ENCODE peak calls at places on chromosomes 13 and 19, in four cellular contexts. C is NCI-H2081; E is HCT116; N is stimulated activated CD4-positive, alpha-beta T cell treated with anti-CD3 and anti-CD28 coated beads, Interleukin-1b, Interleukin-23, amount 100 ng/mL, for 1 hour. P is an unnamed sample.

GRCh38 chr13:26678796-26679195 is 81.8 kb downstream of the GPR12 start:
- DNase-seq in C (no peak), E (no peak), N (no peak), P (no peak)

GRCh38 chr19:13817018-13817614 is 21.9 kb downstream of the ZSWIM4 start:
- DNase-seq in C (peak; percentile 71), E (no peak), N (no peak), P (peak; percentile 82)

GRCh38 chr19:55372316-55373081 is 2.2 kb upstream of the IL11 start:
- DNase-seq in C (no peak), E (no peak), N (no peak), P (no peak)

GRCh38 chr19:3292958-3293529 is 68.6 kb downstream of the CELF5 start:
- DNase-seq in C (no peak), E (no peak), N (no peak), P (no peak)

GRCh38 chr13:34420975-34421719 is 520.9 kb upstream of the NBEA start:
- DNase-seq in C (no peak), E (no peak), N (no peak), P (no peak)

GRCh38 chr19:2726904-2727639 is 5.9 kb upstream of the DIRAS1 start:
- DNase-seq in C (no peak), E (no peak), N (no peak), P (no peak)

GRCh38 chr19:53372196-53372595 is 6.7 kb downstream of the ZNF525 start:
- DNase-seq in C (no peak), E (no peak), N (no peak), P (no peak)

GRCh38 chr19:49229416-49229815 is 71.8 kb downstream of the TRPM4 start:
- DNase-seq in C (no peak), E (no peak), N (no peak), P (no peak)

GRCh38 chr13:33307820-33308219 is 22.3 kb upstream of the STARD13 start:
- DNase-seq in C (no peak), E (no peak), N (no peak), P (no peak)

GRCh38 chr19:54436561-54437229 is 12.3 kb upstream of the LENG8 start:
- DNase-seq in C (no peak), E (no peak), N (no peak), P (no peak)

GRCh38 chr13:50845211-50845610 is 1.7 kb upstream of the DLEU7 start:
- DNase-seq in C (no peak), E (no peak), N (no peak), P (no peak)

GRCh38 chr13:77720988-77721387 is 23.5 kb downstream of the SLAIN1 start:
- DNase-seq in C (no peak), E (no peak), N (no peak), P (no peak)

GRCh38 chr13:38670627-38671026 is 16.2 kb upstream of the FREM2 start:
- DNase-seq in C (no peak), E (no peak), N (no peak), P (no peak)

GRCh38 chr19:46069841-46070341 is 29.1 kb upstream of the IGFL4 start:
- DNase-seq in C (no peak), E (no peak), N (no peak), P (no peak)

GRCh38 chr13:65336916-65337315 is 1893.2 kb downstream of the PCDH9 start:
- DNase-seq in C (peak; percentile 54), E (no peak), N (no peak), P (no peak)

GRCh38 chr13:30125422-30126073 is 181.8 kb downstream of the KATNAL1 start:
- DNase-seq in C (no peak), E (no peak), N (no peak), P (no peak)

GRCh38 chr13:109145631-109146030 is 516.2 kb downstream of the MYO16 start:
- DNase-seq in C (peak; percentile 34), E (peak; percentile 58), N (no peak), P (no peak)

GRCh38 chr19:33659835-33660234 is 38.1 kb downstream of the CHST8 start:
- DNase-seq in C (no peak), E (no peak), N (no peak), P (no peak)

GRCh38 chr19:56838930-56839664 is 1.4 kb downstream of the PEG3 start:
- DNase-seq in C (no peak), E (no peak), N (no peak), P (no peak)

GRCh38 chr13:94825507-94825906 is 113.2 kb upstream of the SOX21 start:
- DNase-seq in C (peak; percentile 43), E (no peak), N (no peak), P (no peak)

GRCh38 chr13:22077764-22078163 is 406.9 kb downstream of the FGF9 start:
- DNase-seq in C (no peak), E (no peak), N (no peak), P (no peak)

GRCh38 chr19:3350014-3350663 is 16.2 kb upstream of the NFIC start:
- DNase-seq in C (no peak), E (no peak), N (no peak), P (no peak)

GRCh38 chr19:29263305-29264080 is 50.5 kb upstream of the UQCRFS1 start:
- DNase-seq in C (no peak), E (no peak), N (peak; percentile 34), P (no peak)

GRCh38 chr13:84686973-84687372 is 804.7 kb upstream of the SLITRK1 start:
- DNase-seq in C (no peak), E (no peak), N (no peak), P (no peak)

GRCh38 chr19:48746120-48746519 is 589 bp downstream of the IZUMO1 start:
- DNase-seq in C (no peak), E (no peak), N (no peak), P (no peak)

GRCh38 chr19:44515907-44516306 is 13.6 kb downstream of the CEACAM20 start:
- DNase-seq in C (no peak), E (no peak), N (no peak), P (no peak)

GRCh38 chr19:23974941-23975340 is 60.3 kb downstream of the ZNF726 start:
- DNase-seq in C (no peak), E (no peak), N (no peak), P (no peak)

GRCh38 chr19:33809960-33810359 is 13.3 kb downstream of the KCTD15 start:
- DNase-seq in C (no peak), E (no peak), N (no peak), P (no peak)

GRCh38 chr13:93700115-93700514 is 473.5 kb downstream of the GPC6 start:
- DNase-seq in C (no peak), E (no peak), N (no peak), P (no peak)

GRCh38 chr19:10010247-10010691 is at the start of gene COL5A3:
- DNase-seq in C (no peak), E (no peak), N (no peak), P (no peak)

GRCh38 chr19:16895467-16896097 is 6.8 kb downstream of the F2RL3 start:
- DNase-seq in C (no peak), E (no peak), N (no peak), P (no peak)

GRCh38 chr13:101712026-101712348 is 259.5 kb downstream of the ITGBL1 start:
- DNase-seq in C (no peak), E (no peak), N (no peak), P (no peak)

GRCh38 chr19:4897146-4897545 is 5.5 kb downstream of the ARRDC5 start:
- DNase-seq in C (no peak), E (no peak), N (no peak), P (no peak)

GRCh38 chr13:113997845-113998751 is 24.2 kb upstream of the C13orf46 start:
- DNase-seq in C (no peak), E (no peak), N (no peak), P (no peak)

GRCh38 chr13:50419896-50420295 is 404.7 kb downstream of the KCNRG start:
- DNase-seq in C (no peak), E (no peak), N (no peak), P (no peak)

GRCh38 chr13:65911546-65912193 is 1318.5 kb downstream of the PCDH9 start:
- DNase-seq in C (no peak), E (no peak), N (no peak), P (no peak)

GRCh38 chr19:44903602-44904425 is 1.8 kb upstream of the APOE start:
- DNase-seq in C (peak; percentile 29), E (no peak), N (peak; percentile 68), P (no peak)

P was measured in NCI-H1436 treated with DMSO at 0.1 percent for 48 hours.